ENCODE peak calls at places on chromosome 4, in nine cellular contexts. U is vagina; Q is uterus; D is CD8-positive, alpha-beta memory T cell; J is GM23248; G is PC-3; Y is ovary; Z is adipocyte; N is right lobe of liver. M is an unnamed sample.

GRCh38 chr4:83010111-83010521 is 507 bp downstream of the LIN54 start:
- DNase-seq in U (no peak), Q (no peak), D (no peak), J (peak; percentile 77), G (peak; percentile 7), Y (no peak), Z (peak; percentile 64), N (no peak), M (no peak)

GRCh38 chr4:14196141-14196540 is 568.6 kb upstream of the BOD1L1 start:
- DNase-seq in U (no peak), Q (no peak), D (no peak), J (peak; percentile 69), G (peak; percentile 71), Y (peak; percentile 40), Z (peak; percentile 77), N (peak; percentile 64), M (peak; percentile 55)

GRCh38 chr4:170089743-170090666 is at the start of gene AADAT:
- DNase-seq in U (no peak), Q (peak; percentile 81), D (no peak), J (peak; percentile 89), G (peak; percentile 69), Y (peak; percentile 84), Z (peak; percentile 90), N (peak; percentile 95), M (peak; percentile 93)

GRCh38 chr4:113383111-113383785 is 333.8 kb downstream of the ANK2 start:
- DNase-seq in U (no peak), Q (no peak), D (no peak), J (peak; percentile 94), G (peak; percentile 87), Y (no peak), Z (peak; percentile 83), N (no peak), M (no peak)

GRCh38 chr4:82499705-82500104 is 62.1 kb downstream of the TMEM150C start:
- DNase-seq in U (no peak), Q (no peak), D (no peak), J (no peak), G (no peak), Y (no peak), Z (peak; percentile 4), N (no peak), M (no peak)

GRCh38 chr4:113921089-113921842 is 58.2 kb downstream of the ARSJ start:
- DNase-seq in U (no peak), Q (no peak), D (no peak), J (peak; percentile 41), G (no peak), Y (no peak), Z (peak; percentile 59), N (no peak), M (no peak)

GRCh38 chr4:136036744-136037143 is 1495.5 kb downstream of the PCDH18 start:
- DNase-seq in U (no peak), Q (no peak), D (no peak), J (no peak), G (peak; percentile 33), Y (no peak), Z (peak; percentile 97), N (no peak), M (no peak)

GRCh38 chr4:9812530-9813340 is 31.3 kb downstream of the DRD5 start:
- DNase-seq in U (peak; percentile 0), Q (no peak), D (no peak), J (peak; percentile 70), G (no peak), Y (no peak), Z (no peak), N (no peak), M (no peak)

GRCh38 chr4:80202784-80203553 is 5.7 kb downstream of the PRDM8 start:
- DNase-seq in U (no peak), Q (peak; percentile 35), D (peak; percentile 74), J (peak; percentile 68), G (no peak), Y (peak; percentile 69), Z (peak; percentile 71), N (peak; percentile 56), M (no peak)

GRCh38 chr4:47913858-47914218 is 545 bp downstream of the NFXL1 start:
- DNase-seq in U (no peak), Q (peak; percentile 49), D (peak; percentile 49), J (peak; percentile 45), G (peak; percentile 19), Y (peak; percentile 64), Z (no peak), N (peak; percentile 69), M (peak; percentile 64)

GRCh38 chr4:85498068-85498733 is 23.3 kb downstream of the ARHGAP24 start:
- DNase-seq in U (no peak), Q (peak; percentile 28), D (no peak), J (peak; percentile 86), G (peak; percentile 73), Y (no peak), Z (peak; percentile 44), N (peak; percentile 62), M (no peak)

GRCh38 chr4:78552398-78553396 is 1.1 kb downstream of the ANXA3 start:
- DNase-seq in U (no peak), Q (no peak), D (no peak), J (no peak), G (peak; percentile 92), Y (no peak), Z (no peak), N (no peak), M (no peak)

GRCh38 chr4:40856836-40857362 is 107.1 kb downstream of the NSUN7 start:
- DNase-seq in U (no peak), Q (peak; percentile 58), D (no peak), J (peak; percentile 61), G (peak; percentile 51), Y (peak; percentile 81), Z (peak; percentile 38), N (peak; percentile 60), M (peak; percentile 79)

GRCh38 chr4:14871676-14872430 is 130.4 kb upstream of the CPEB2 start:
- DNase-seq in U (no peak), Q (no peak), D (no peak), J (peak; percentile 16), G (peak; percentile 90), Y (no peak), Z (no peak), N (no peak), M (no peak)

GRCh38 chr4:74376888-74377483 is 12.0 kb downstream of the EREG start:
- DNase-seq in U (no peak), Q (no peak), D (no peak), J (peak; percentile 82), G (peak; percentile 60), Y (no peak), Z (peak; percentile 85), N (no peak), M (no peak)

GRCh38 chr4:107826427-107826980 is 1.8 kb downstream of the SGMS2 start:
- DNase-seq in U (no peak), Q (no peak), D (no peak), J (peak; percentile 19), G (peak; percentile 21), Y (no peak), Z (no peak), N (no peak), M (no peak)

GRCh38 chr4:148539387-148539786 is 97.2 kb upstream of the NR3C2 start:
- DNase-seq in U (no peak), Q (no peak), D (no peak), J (no peak), G (peak; percentile 2), Y (no peak), Z (no peak), N (no peak), M (no peak)

GRCh38 chr4:156623376-156623775 is 348.2 kb downstream of the PDGFC start:
- DNase-seq in U (no peak), Q (no peak), D (no peak), J (peak; percentile 46), G (no peak), Y (no peak), Z (peak; percentile 28), N (no peak), M (no peak)

DNA sequence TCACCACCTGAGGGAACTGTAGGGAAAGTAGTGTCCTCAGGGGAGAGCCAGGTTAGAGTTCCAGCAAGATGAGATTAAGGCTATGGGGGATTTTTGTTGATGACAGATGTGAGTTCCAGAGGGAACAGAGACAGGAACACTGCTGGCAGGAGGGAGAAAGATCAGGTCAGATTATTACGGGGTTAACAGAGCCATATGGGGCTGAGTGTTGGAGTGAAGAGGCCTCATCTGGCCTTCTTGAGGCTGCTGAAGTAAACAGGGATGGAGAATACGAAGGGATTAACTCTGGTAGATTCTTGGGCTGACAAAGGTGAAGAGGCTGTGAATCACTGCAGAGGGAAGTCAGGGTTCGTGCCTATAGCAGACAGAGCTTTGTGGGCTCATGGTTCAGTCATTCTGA is 47.9 kb upstream of the POU4F2 start:
- DNase-seq in U (no peak), Q (no peak), D (no peak), J (no peak), G (no peak), Y (no peak), Z (no peak), N (no peak), M (no peak)
- H3K4me3 ChIP-seq in U (no peak overlapping the region), Q (no peak overlapping the region), D (no peak overlapping the region), J (no peak overlapping the region), G (no peak overlapping the region), Y (no peak overlapping the region), Z (no peak overlapping the region), N (no peak overlapping the region), M (no peak overlapping the region)

DNA sequence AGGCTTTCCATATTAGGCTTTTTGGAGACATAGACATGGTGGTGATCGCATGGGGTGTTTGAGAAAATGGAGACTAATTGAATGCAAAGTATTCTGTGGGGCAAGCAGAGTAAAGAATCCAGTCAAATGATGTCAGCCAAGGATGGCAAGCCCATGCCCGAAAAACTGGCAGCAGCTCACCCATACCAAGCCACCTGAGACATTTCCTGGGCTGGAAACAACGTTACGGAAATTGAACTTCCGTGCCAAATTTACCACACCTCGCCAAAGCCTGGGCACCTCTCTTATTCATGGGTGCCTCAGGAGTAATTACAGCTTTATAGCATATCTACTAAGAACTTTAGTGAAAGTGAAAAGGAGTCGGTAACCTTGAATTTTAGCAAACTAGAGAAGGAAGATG is 166.4 kb downstream of the CBR4 start:
- DNase-seq in U (no peak), Q (no peak), D (no peak), J (no peak), G (no peak), Y (no peak), Z (no peak), N (no peak), M (no peak)
- H3K4me1 ChIP-seq in U (peaks cover 92% of the 10 kb centered on the region), Q (peaks cover 4% of the 10 kb centered on the region), D (no peaks in the 10 kb centered on the region), J (peaks cover 4% of the 10 kb centered on the region), G (no peaks in the 10 kb centered on the region), Y (peaks cover 29% of the 10 kb centered on the region), Z (peaks cover 68% of the 10 kb centered on the region), N (peaks cover 12% of the 10 kb centered on the region), M (peaks cover 13% of the 10 kb centered on the region)

GRCh38 chr4:32207456-32207855 is 1487.3 kb downstream of the PCDH7 start:
- DNase-seq in U (no peak), Q (no peak), D (no peak), J (no peak), G (peak; percentile 19), Y (no peak), Z (no peak), N (no peak), M (no peak)
- H3K4me3 ChIP-seq in U (no peak overlapping the region), Q (no peak overlapping the region), D (no peak overlapping the region), J (no peak overlapping the region), G (no peak overlapping the region), Y (no peak overlapping the region), Z (no peak overlapping the region), N (no peak overlapping the region), M (no peak overlapping the region)

GRCh38 chr4:153488719-153489384 is 22.7 kb downstream of the TMEM131L start:
- DNase-seq in U (no peak), Q (no peak), D (peak; percentile 54), J (peak; percentile 50), G (no peak), Y (no peak), Z (no peak), N (no peak), M (no peak)
- H3K4me1 ChIP-seq in U (peaks cover 41% of the 10 kb centered on the region), Q (no peaks in the 10 kb centered on the region), D (peaks cover 86% of the 10 kb centered on the region), J (peaks cover 39% of the 10 kb centered on the region), G (peaks cover 54% of the 10 kb centered on the region), Y (peaks cover 12% of the 10 kb centered on the region), Z (peaks cover 32% of the 10 kb centered on the region), N (peaks cover 1% of the 10 kb centered on the region), M (peaks cover 6% of the 10 kb centered on the region)